ENCODE peak calls at places on chromosomes 16 and 17, in six cellular contexts. K is AG09319; L is epithelial cell of esophagus; D is GM23338; Q is NB4; P is CD8-positive, alpha-beta T cell. Z is an unnamed sample.
A peak's percentile ranks its signal among the peaks of the same experiment; 100 is the strongest.

GRCh38 chr16:6726621-6727020 is 606.0 kb upstream of the RBFOX1 start:
- DNase-seq in K (no peak), L (no peak), D (no peak), Q (no peak), P (no peak), Z (no peak)

GRCh38 chr17:79839363-79840203 is at the start of gene CBX4:
- DNase-seq in K (peak; percentile 82), L (peak; percentile 95), D (peak; percentile 94), Q (peak; percentile 93), P (peak; percentile 90), Z (peak; percentile 91)

GRCh38 chr16:4261557-4262172 is 11.2 kb downstream of the TFAP4 start:
- DNase-seq in K (no peak), L (peak; percentile 34), D (peak; percentile 86), Q (peak; percentile 66), P (peak; percentile 5), Z (peak; percentile 80)

GRCh38 chr17:16352303-16352837 is 899 bp downstream of the CENPV start:
- DNase-seq in K (no peak), L (peak; percentile 19), D (peak; percentile 85), Q (peak; percentile 68), P (peak; percentile 8), Z (peak; percentile 76)

GRCh38 chr17:28684963-28685362 is 23.0 kb downstream of the SUPT6H start:
- DNase-seq in K (peak; percentile 22), L (no peak), D (no peak), Q (peak; percentile 55), P (no peak), Z (no peak)

GRCh38 chr17:29042679-29043538 is at the start of gene PIPOX:
- DNase-seq in K (no peak), L (peak; percentile 20), D (peak; percentile 98), Q (peak; percentile 55), P (no peak), Z (no peak)

GRCh38 chr17:11825902-11826301 is 171.4 kb downstream of the ZNF18 start:
- DNase-seq in K (no peak), L (no peak), D (no peak), Q (no peak), P (no peak), Z (no peak)

GRCh38 chr16:10907757-10908045 is 30.7 kb downstream of the CIITA start:
- DNase-seq in K (no peak), L (no peak), D (no peak), Q (no peak), P (no peak), Z (no peak)

GRCh38 chr17:13957636-13958035 is 111.7 kb upstream of the COX10 start:
- DNase-seq in K (peak; percentile 22), L (no peak), D (no peak), Q (no peak), P (no peak), Z (no peak)

GRCh38 chr16:61014869-61015268 is 1021.4 kb downstream of the CDH8 start:
- DNase-seq in K (no peak), L (no peak), D (peak; percentile 44), Q (peak; percentile 18), P (no peak), Z (no peak)

DNA sequence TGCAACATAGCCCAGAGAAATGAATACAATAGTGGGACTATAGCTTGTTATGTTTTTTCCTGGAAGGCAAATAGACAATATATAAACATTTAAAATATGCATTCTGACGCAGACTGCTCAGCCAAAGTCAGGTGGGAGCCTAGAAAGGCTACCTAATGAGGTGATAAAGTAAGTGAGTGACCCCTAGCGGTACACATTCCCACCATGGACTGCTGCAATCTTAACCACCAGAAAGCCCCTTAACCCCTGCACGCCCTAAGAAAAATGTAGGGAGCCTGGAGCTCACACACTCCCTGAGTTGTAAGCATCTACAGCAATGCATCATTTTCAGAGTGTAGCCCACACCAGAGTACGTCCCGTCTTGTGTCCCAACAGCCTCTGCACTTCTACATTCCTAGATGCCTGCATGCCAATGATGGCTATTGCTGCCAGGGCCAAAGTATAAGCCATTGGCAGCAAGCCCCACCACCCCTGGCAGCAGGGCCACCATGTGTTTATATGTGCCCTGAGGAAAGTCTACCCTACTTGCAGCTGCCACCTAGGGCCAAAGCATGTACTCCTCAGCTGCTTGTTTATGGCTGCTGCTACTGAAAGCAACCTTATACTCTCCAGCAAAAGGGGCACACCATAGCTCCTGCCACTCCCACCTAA is 127.6 kb downstream of the KIF2B start:
- DNase-seq in K (no peak), L (no peak), D (peak; percentile 82), Q (peak; percentile 12), P (no peak), Z (no peak)
- TF ChIP-seq CTCF in K (no peak), L (no peak), D (peak; percentile 70), Q (peak; percentile 20), P (no peak), Z (peak; percentile 50)

GRCh38 chr17:48296453-48296852 is 133.6 kb downstream of the SKAP1 start:
- DNase-seq in K (no peak), L (no peak), D (no peak), Q (no peak), P (no peak), Z (no peak)

GRCh38 chr17:48294193-48294909 is 135.7 kb downstream of the SKAP1 start:
- DNase-seq in K (no peak), L (no peak), D (no peak), Q (no peak), P (no peak), Z (no peak)

GRCh38 chr17:48290378-48290777 is 139.6 kb downstream of the SKAP1 start:
- DNase-seq in K (no peak), L (no peak), D (peak; percentile 28), Q (no peak), P (no peak), Z (no peak)

GRCh38 chr17:48294989-48295892 is 134.8 kb downstream of the SKAP1 start:
- DNase-seq in K (no peak), L (peak; percentile 17), D (no peak), Q (peak; percentile 67), P (no peak), Z (no peak)

GRCh38 chr17:48293319-48294192 is 136.5 kb downstream of the SKAP1 start:
- DNase-seq in K (no peak), L (no peak), D (peak; percentile 41), Q (no peak), P (no peak), Z (no peak)
- TF ChIP-seq CTCF in K (no peak), L (no peak), D (peak; percentile 23), Q (no peak), P (no peak), Z (no peak)

GRCh38 chr16:48113471-48113870 is 42.3 kb downstream of the ABCC12 start:
- DNase-seq in K (no peak), L (peak; percentile 41), D (peak; percentile 51), Q (no peak), P (no peak), Z (no peak)
- TF ChIP-seq CTCF in K (no peak), L (peak; percentile 52), D (peak; percentile 45), Q (peak; percentile 13), P (no peak), Z (peak; percentile 25)

GRCh38 chr17:81254955-81255717 is 16.0 kb downstream of the NDUFAF8 start:
- DNase-seq in K (peak; percentile 43), L (peak; percentile 81), D (peak; percentile 84), Q (peak; percentile 93), P (no peak), Z (no peak)
- TF ChIP-seq CTCF in K (peak; percentile 71), L (peak; percentile 60), D (peak; percentile 43), Q (peak; percentile 73), P (no peak), Z (peak; percentile 70)

DNA sequence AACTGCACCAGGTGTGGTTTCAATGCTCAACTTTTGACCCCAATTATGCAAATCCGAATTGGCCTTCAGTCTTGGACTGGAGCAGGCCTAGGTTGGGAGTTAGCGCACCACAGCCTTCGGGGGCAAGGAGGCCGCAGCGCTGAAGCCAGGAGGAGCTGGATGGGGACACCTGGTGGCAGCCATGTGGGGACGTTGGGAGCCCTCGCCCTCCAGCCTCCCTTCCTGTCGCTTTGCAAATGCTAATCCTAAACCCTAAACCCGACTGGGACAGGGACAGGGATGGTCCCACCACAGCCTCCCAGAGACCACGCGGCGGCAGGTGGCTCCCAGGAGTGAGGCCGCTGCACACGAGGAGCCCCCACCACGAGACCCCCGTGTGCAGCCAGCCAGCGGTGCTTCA is 58.7 kb downstream of the KLHDC4 start:
- DNase-seq in K (no peak), L (no peak), D (peak; percentile 63), Q (no peak), P (no peak), Z (no peak)
- TF ChIP-seq CTCF in K (no peak), L (no peak), D (peak; percentile 42), Q (no peak), P (no peak), Z (no peak)

DNA sequence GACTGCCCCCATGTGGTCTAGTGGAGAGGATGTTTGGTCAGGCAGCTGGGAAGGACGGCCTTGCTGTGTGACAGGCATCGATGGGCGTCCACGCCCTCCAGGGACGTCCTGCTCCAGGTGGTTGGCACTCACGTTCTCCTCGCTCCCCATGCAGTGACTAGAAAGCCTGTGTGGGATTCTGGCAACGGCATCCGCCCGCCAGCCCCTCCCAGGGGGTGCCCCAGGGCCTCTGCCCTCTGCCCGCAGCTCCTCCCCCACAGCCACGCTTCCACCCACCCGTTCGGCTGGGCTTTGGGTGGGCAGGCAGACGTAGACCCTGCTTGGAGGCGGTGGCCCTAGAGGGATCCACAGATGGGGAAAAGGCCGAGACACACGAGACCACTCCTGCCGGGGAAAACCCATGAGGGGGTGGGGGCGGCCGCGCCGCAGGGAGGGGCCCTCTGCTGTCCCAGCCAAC is 4.7 kb upstream of the IL17C start:
- DNase-seq in K (no peak), L (peak; percentile 57), D (peak; percentile 86), Q (peak; percentile 92), P (peak; percentile 43), Z (no peak)
- TF ChIP-seq CTCF in K (peak; percentile 21), L (no peak), D (peak; percentile 53), Q (peak; percentile 57), P (no peak), Z (peak; percentile 3)

DNA sequence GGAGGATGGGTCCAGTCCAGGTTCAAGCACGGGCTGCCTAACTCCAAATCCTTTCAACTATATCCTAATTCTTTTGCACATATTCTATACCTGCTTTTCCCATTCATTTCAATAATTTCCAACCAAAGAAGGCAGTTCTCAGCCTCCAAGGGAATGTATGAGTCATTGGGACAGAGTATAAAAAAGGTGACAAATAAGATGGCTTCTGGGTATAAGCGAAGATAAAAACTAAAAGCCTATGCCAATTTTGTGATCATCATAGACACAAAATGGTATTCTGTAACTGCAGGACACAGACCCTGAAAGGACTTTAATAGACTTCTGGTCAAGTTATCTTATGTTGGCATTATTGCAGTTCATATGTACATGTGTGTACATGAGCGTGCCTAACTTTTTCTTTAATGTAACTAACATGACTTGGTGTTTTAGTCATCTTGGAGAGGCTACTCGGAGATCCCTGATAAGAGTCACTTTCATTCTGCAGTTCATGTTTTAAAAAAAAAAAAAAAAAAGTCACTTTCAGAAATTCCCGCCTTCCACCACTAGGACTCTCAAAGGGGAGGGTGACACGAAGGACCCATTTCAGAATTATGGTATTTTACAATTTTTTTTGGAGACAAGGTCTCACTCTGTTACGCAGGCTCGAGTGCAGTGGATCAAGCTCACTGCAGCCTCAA is 17.3 kb downstream of the COG1 start:
- DNase-seq in K (no peak), L (peak; percentile 13), D (no peak), Q (no peak), P (no peak), Z (no peak)
- TF ChIP-seq CTCF in K (peak; percentile 11), L (peak; percentile 46), D (peak; percentile 55), Q (no peak), P (no peak), Z (peak; percentile 69)

GRCh38 chr17:33049781-33050414 is 58.3 kb downstream of the SPACA3 start:
- DNase-seq in K (peak; percentile 15), L (peak; percentile 61), D (peak; percentile 78), Q (peak; percentile 46), P (peak; percentile 4), Z (no peak)
- TF ChIP-seq CTCF in K (peak; percentile 94), L (peak; percentile 95), D (peak; percentile 84), Q (peak; percentile 96), P (peak; percentile 65), Z (peak; percentile 87)